ENCODE peak calls at places on chromosomes 1 and 21, in six cellular contexts. One of them, this sample, is unnamed.

GRCh38 chr1:230713915-230714764 is at the start of gene AGT:
- DNase-seq in cardiac muscle cell: peak
- DNase-seq in CD8-positive, alpha-beta T cell: no peak
- DNase-seq in cardiac fibroblast: peak
- DNase-seq in spleen: no peak
- DNase-seq in fibroblast of lung: peak
- DNase-seq in this sample: peak

GRCh38 chr1:50183734-50184133 is 75.0 kb downstream of the ELAVL4 start:
- DNase-seq in spleen: no peak
- DNase-seq in cardiac fibroblast: no peak
- DNase-seq in cardiac muscle cell: no peak
- DNase-seq in CD8-positive, alpha-beta T cell: no peak
- DNase-seq in fibroblast of lung: no peak
- DNase-seq in this sample: no peak

GRCh38 chr1:18452550-18452949 is 28.2 kb upstream of the KLHDC7A start:
- DNase-seq in CD8-positive, alpha-beta T cell: no peak
- DNase-seq in cardiac muscle cell: peak
- DNase-seq in spleen: peak
- DNase-seq in cardiac fibroblast: peak
- DNase-seq in fibroblast of lung: no peak
- DNase-seq in this sample: peak

GRCh38 chr1:3787347-3787710 is 9.0 kb downstream of the LRRC47 start:
- DNase-seq in fibroblast of lung: no peak
- DNase-seq in cardiac fibroblast: no peak
- DNase-seq in cardiac muscle cell: no peak
- DNase-seq in CD8-positive, alpha-beta T cell: peak
- DNase-seq in spleen: no peak
- DNase-seq in this sample: no peak

GRCh38 chr21:42336065-42336464 is 14.7 kb downstream of the TFF2 start:
- DNase-seq in spleen: peak
- DNase-seq in cardiac muscle cell: peak
- DNase-seq in CD8-positive, alpha-beta T cell: no peak
- DNase-seq in fibroblast of lung: peak
- DNase-seq in cardiac fibroblast: peak
- DNase-seq in this sample: peak

GRCh38 chr1:154759793-154760192 is 110.3 kb downstream of the KCNN3 start:
- DNase-seq in CD8-positive, alpha-beta T cell: no peak
- DNase-seq in cardiac fibroblast: no peak
- DNase-seq in cardiac muscle cell: no peak
- DNase-seq in spleen: no peak
- DNase-seq in fibroblast of lung: no peak
- DNase-seq in this sample: no peak

GRCh38 chr1:155198547-155198906 is 9.2 kb downstream of the THBS3 start:
- DNase-seq in CD8-positive, alpha-beta T cell: no peak
- DNase-seq in cardiac fibroblast: no peak
- DNase-seq in cardiac muscle cell: no peak
- DNase-seq in fibroblast of lung: no peak
- DNase-seq in spleen: no peak
- DNase-seq in this sample: no peak

GRCh38 chr1:225603538-225604354 is 49.2 kb downstream of the ENAH start:
- DNase-seq in fibroblast of lung: peak
- DNase-seq in cardiac fibroblast: peak
- DNase-seq in spleen: no peak
- DNase-seq in CD8-positive, alpha-beta T cell: no peak
- DNase-seq in cardiac muscle cell: no peak
- DNase-seq in this sample: peak

GRCh38 chr1:1182491-1183220 is 9.0 kb downstream of the TTLL10 start:
- DNase-seq in cardiac fibroblast: no peak
- DNase-seq in cardiac muscle cell: no peak
- DNase-seq in fibroblast of lung: no peak
- DNase-seq in spleen: peak
- DNase-seq in CD8-positive, alpha-beta T cell: no peak
- DNase-seq in this sample: no peak

GRCh38 chr1:233737341-233737740 is 123.4 kb downstream of the KCNK1 start:
- DNase-seq in cardiac fibroblast: no peak
- DNase-seq in fibroblast of lung: no peak
- DNase-seq in cardiac muscle cell: no peak
- DNase-seq in CD8-positive, alpha-beta T cell: no peak
- DNase-seq in spleen: no peak
- DNase-seq in this sample: no peak

GRCh38 chr1:211959221-211959620 is 76.1 kb downstream of the INTS7 start:
- DNase-seq in CD8-positive, alpha-beta T cell: no peak
- DNase-seq in spleen: no peak
- DNase-seq in cardiac muscle cell: no peak
- DNase-seq in fibroblast of lung: no peak
- DNase-seq in cardiac fibroblast: no peak
- DNase-seq in this sample: no peak

GRCh38 chr21:14699433-14700410 is 153.6 kb upstream of the SAMSN1 start:
- DNase-seq in CD8-positive, alpha-beta T cell: no peak
- DNase-seq in cardiac muscle cell: no peak
- DNase-seq in fibroblast of lung: no peak
- DNase-seq in spleen: no peak
- DNase-seq in cardiac fibroblast: no peak
- DNase-seq in this sample: no peak

GRCh38 chr1:95086949-95087533 is 14.3 kb upstream of the ALG14 start:
- DNase-seq in cardiac muscle cell: peak
- DNase-seq in CD8-positive, alpha-beta T cell: no peak
- DNase-seq in fibroblast of lung: peak
- DNase-seq in cardiac fibroblast: peak
- DNase-seq in spleen: no peak
- DNase-seq in this sample: peak

GRCh38 chr1:156623946-156624813 is 5.0 kb downstream of the HAPLN2 start:
- DNase-seq in fibroblast of lung: peak
- DNase-seq in cardiac muscle cell: peak
- DNase-seq in cardiac fibroblast: peak
- DNase-seq in spleen: peak
- DNase-seq in CD8-positive, alpha-beta T cell: peak
- DNase-seq in this sample: peak

GRCh38 chr21:41358193-41359166 is 3.3 kb upstream of the MX2 start:
- DNase-seq in cardiac fibroblast: no peak
- DNase-seq in CD8-positive, alpha-beta T cell: no peak
- DNase-seq in cardiac muscle cell: no peak
- DNase-seq in spleen: peak
- DNase-seq in fibroblast of lung: no peak
- DNase-seq in this sample: no peak

GRCh38 chr1:64209221-64209620 is 5.8 kb downstream of the UBE2U start:
- DNase-seq in cardiac fibroblast: no peak
- DNase-seq in cardiac muscle cell: no peak
- DNase-seq in CD8-positive, alpha-beta T cell: no peak
- DNase-seq in fibroblast of lung: no peak
- DNase-seq in spleen: no peak
- DNase-seq in this sample: peak

GRCh38 chr1:111191496-111191895 is 8.9 kb downstream of the DENND2D start:
- DNase-seq in CD8-positive, alpha-beta T cell: no peak
- DNase-seq in fibroblast of lung: peak
- DNase-seq in cardiac fibroblast: peak
- DNase-seq in cardiac muscle cell: no peak
- DNase-seq in spleen: no peak
- DNase-seq in this sample: peak

GRCh38 chr1:72635719-72636118 is 353.4 kb upstream of the NEGR1 start:
- DNase-seq in spleen: no peak
- DNase-seq in fibroblast of lung: peak
- DNase-seq in CD8-positive, alpha-beta T cell: no peak
- DNase-seq in cardiac muscle cell: no peak
- DNase-seq in cardiac fibroblast: peak
- DNase-seq in this sample: peak

GRCh38 chr1:18681423-18681835 is 50.8 kb downstream of the PAX7 start:
- DNase-seq in fibroblast of lung: no peak
- DNase-seq in CD8-positive, alpha-beta T cell: no peak
- DNase-seq in cardiac fibroblast: peak
- DNase-seq in spleen: no peak
- DNase-seq in cardiac muscle cell: peak
- DNase-seq in this sample: peak

GRCh38 chr1:217011097-217011496 is 287.9 kb upstream of the ESRRG start:
- DNase-seq in cardiac fibroblast: no peak
- DNase-seq in spleen: no peak
- DNase-seq in cardiac muscle cell: no peak
- DNase-seq in fibroblast of lung: no peak
- DNase-seq in CD8-positive, alpha-beta T cell: no peak
- DNase-seq in this sample: no peak

GRCh38 chr1:100721502-100722205 is 2.1 kb downstream of the VCAM1 start:
- DNase-seq in fibroblast of lung: peak
- DNase-seq in cardiac muscle cell: peak
- DNase-seq in spleen: no peak
- DNase-seq in cardiac fibroblast: peak
- DNase-seq in CD8-positive, alpha-beta T cell: no peak
- DNase-seq in this sample: peak

GRCh38 chr1:41400235-41400634 is 39.0 kb downstream of the FOXO6 start:
- DNase-seq in fibroblast of lung: peak
- DNase-seq in cardiac fibroblast: no peak
- DNase-seq in CD8-positive, alpha-beta T cell: no peak
- DNase-seq in cardiac muscle cell: no peak
- DNase-seq in spleen: no peak
- DNase-seq in this sample: no peak

GRCh38 chr1:79074975-79075374 is 68.4 kb upstream of the ADGRL4 start:
- DNase-seq in CD8-positive, alpha-beta T cell: no peak
- DNase-seq in cardiac muscle cell: no peak
- DNase-seq in fibroblast of lung: no peak
- DNase-seq in spleen: no peak
- DNase-seq in cardiac fibroblast: peak
- DNase-seq in this sample: no peak

GRCh38 chr1:79069828-79070227 is 63.3 kb upstream of the ADGRL4 start:
- DNase-seq in cardiac fibroblast: no peak
- DNase-seq in fibroblast of lung: no peak
- DNase-seq in cardiac muscle cell: no peak
- DNase-seq in CD8-positive, alpha-beta T cell: no peak
- DNase-seq in spleen: no peak
- DNase-seq in this sample: no peak
- TF ChIP-seq CTCF in cardiac fibroblast: peak
- TF ChIP-seq CTCF in fibroblast of lung: no peak
- TF ChIP-seq CTCF in cardiac muscle cell: no peak
- TF ChIP-seq CTCF in CD8-positive, alpha-beta T cell: no peak
- TF ChIP-seq CTCF in spleen: no peak
- TF ChIP-seq CTCF in this sample: peak

DNA sequence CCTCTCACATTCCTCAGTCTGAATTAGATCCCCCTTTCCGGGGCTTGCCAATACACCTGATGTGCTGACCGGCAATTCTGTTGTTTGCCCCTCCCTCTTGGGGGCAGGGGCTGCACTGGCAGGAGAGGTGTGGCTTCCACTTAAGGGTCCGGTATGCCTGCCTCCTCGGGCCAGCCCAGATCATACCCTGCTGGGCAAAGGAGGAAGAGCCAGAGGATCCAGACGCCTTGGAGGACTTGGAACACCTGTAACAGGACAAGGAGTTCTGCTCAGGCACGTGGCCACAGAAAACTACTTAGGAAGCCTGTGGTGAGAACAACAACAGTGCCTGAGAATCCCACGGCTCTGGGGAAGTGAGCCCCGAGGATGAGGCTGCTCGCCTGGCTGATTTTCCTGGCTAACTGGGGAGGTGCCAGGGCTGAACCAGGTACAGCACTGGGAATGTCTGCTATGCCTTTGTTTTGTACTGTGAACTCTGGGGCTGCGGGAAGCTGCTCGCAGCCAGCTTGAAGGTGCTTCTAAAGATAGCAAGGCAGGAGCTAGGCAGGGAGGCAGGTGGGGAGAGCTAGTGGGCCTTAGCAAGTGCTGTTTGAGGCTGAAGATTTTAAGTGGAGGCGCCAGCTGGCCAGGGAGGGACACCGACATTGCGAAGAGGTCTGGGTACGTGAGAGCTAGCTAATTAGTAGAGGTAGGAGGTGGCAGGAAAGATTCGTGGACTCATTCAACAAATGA is at the start of gene SMPDL3B:
- DNase-seq in cardiac muscle cell: peak
- DNase-seq in CD8-positive, alpha-beta T cell: no peak
- DNase-seq in fibroblast of lung: no peak
- DNase-seq in cardiac fibroblast: no peak
- DNase-seq in spleen: peak
- DNase-seq in this sample: no peak
- H3K4me3 ChIP-seq in cardiac muscle cell: peak
- H3K4me3 ChIP-seq in CD8-positive, alpha-beta T cell: peak
- H3K4me3 ChIP-seq in fibroblast of lung: no peak
- H3K4me3 ChIP-seq in cardiac fibroblast: no peak
- H3K4me3 ChIP-seq in spleen: peak
- H3K4me3 ChIP-seq in this sample: no peak

GRCh38 chr1:10557714-10558113 is 83.0 kb downstream of the PEX14 start:
- DNase-seq in cardiac muscle cell: no peak
- DNase-seq in spleen: no peak
- DNase-seq in cardiac fibroblast: no peak
- DNase-seq in CD8-positive, alpha-beta T cell: no peak
- DNase-seq in fibroblast of lung: no peak
- DNase-seq in this sample: no peak

GRCh38 chr1:10564063-10564462 is 89.3 kb downstream of the PEX14 start:
- DNase-seq in spleen: no peak
- DNase-seq in cardiac muscle cell: no peak
- DNase-seq in CD8-positive, alpha-beta T cell: no peak
- DNase-seq in fibroblast of lung: peak
- DNase-seq in cardiac fibroblast: no peak
- DNase-seq in this sample: no peak

GRCh38 chr1:10561497-10561896 is 86.7 kb downstream of the PEX14 start:
- DNase-seq in CD8-positive, alpha-beta T cell: no peak
- DNase-seq in cardiac muscle cell: no peak
- DNase-seq in fibroblast of lung: peak
- DNase-seq in cardiac fibroblast: peak
- DNase-seq in spleen: no peak
- DNase-seq in this sample: peak

GRCh38 chr1:10559386-10559785 is 84.6 kb downstream of the PEX14 start:
- DNase-seq in cardiac fibroblast: no peak
- DNase-seq in spleen: no peak
- DNase-seq in fibroblast of lung: no peak
- DNase-seq in cardiac muscle cell: no peak
- DNase-seq in CD8-positive, alpha-beta T cell: no peak
- DNase-seq in this sample: no peak

DNA sequence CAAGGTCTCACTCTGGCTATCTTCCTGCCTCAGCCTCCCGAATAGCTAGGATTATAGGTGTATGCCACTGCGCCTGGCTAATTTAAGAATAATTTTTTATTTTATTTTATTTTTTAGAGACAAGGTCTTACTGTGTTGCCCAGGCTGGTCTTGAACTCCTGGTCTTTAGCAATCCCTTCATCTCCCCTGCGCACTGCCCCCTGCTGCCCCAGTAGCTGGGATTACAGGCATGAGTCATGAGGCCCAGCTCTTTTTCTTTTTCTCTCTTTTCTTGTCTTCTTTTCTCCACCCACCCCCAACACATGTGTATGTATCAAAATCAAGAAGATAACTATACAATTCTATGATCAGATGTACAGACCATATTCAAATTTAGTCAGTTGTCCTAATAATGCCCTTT is 87.2 kb downstream of the PEX14 start:
- DNase-seq in spleen: no peak
- DNase-seq in CD8-positive, alpha-beta T cell: no peak
- DNase-seq in fibroblast of lung: no peak
- DNase-seq in cardiac muscle cell: no peak
- DNase-seq in cardiac fibroblast: peak
- DNase-seq in this sample: peak
- TF ChIP-seq CTCF in spleen: no peak
- TF ChIP-seq CTCF in CD8-positive, alpha-beta T cell: no peak
- TF ChIP-seq CTCF in fibroblast of lung: no peak
- TF ChIP-seq CTCF in cardiac muscle cell: peak
- TF ChIP-seq CTCF in cardiac fibroblast: peak
- TF ChIP-seq CTCF in this sample: peak

DNA sequence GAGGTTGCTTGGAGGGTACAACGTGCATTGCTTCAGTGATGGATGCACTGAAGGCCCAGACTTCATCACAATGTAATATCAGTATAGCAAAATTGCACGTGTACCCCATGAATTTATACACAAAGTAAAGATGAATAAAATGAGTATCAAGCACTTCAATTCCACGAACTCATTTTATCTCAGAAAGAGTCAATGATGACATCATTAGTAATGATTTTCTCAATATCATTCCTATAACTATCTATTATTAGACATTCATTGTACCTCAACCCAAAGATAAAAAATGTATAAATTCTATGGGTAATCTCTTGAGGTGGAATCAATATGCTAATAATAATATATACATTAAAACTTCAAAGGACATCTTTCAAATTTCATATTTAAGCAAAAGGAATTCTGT is 208.4 kb downstream of the COL11A1 start:
- DNase-seq in cardiac muscle cell: no peak
- DNase-seq in spleen: no peak
- DNase-seq in cardiac fibroblast: no peak
- DNase-seq in fibroblast of lung: no peak
- DNase-seq in CD8-positive, alpha-beta T cell: no peak
- DNase-seq in this sample: no peak
- H3K4me3 ChIP-seq in cardiac muscle cell: no peak
- H3K4me3 ChIP-seq in spleen: no peak
- H3K4me3 ChIP-seq in cardiac fibroblast: no peak
- H3K4me3 ChIP-seq in fibroblast of lung: no peak
- H3K4me3 ChIP-seq in CD8-positive, alpha-beta T cell: no peak
- H3K4me3 ChIP-seq in this sample: no peak